ENCODE peak calls at places on chromosomes 16 and 17, in nine cellular contexts. Z is prostate gland, M is suprapubic skin, S is HepG2, B is mesendoderm, F is mucosa of descending colon, C is adipocyte, V is endodermal cell, A is ovary. O is an unnamed sample.

GRCh38 chr17:48882272-48882671 is 10.3 kb upstream of the ATP5MC1 start:
- DNase-seq in Z (no peak), A (no peak), F (no peak), B (no peak), M (no peak), V (no peak), S (no peak), C (no peak), O (no peak)

GRCh38 chr17:83176956-83177583 is 97.7 kb downstream of the METRNL start:
- DNase-seq in V (no peak), M (no peak), C (no peak), Z (no peak), B (no peak), S (no peak), F (no peak), A (no peak), O (peak; percentile 3)

GRCh38 chr17:49390548-49391324 is 23.9 kb downstream of the PHB1 start:
- DNase-seq in C (no peak), V (no peak), F (peak; percentile 63), Z (peak; percentile 28), M (no peak), B (no peak), S (peak; percentile 46), A (no peak), O (no peak)

GRCh38 chr17:8289103-8289397 is 580 bp downstream of the RANGRF start:
- DNase-seq in M (no peak), Z (no peak), B (no peak), S (no peak), A (no peak), V (no peak), F (peak; percentile 86), C (no peak), O (peak; percentile 80)

GRCh38 chr17:52532373-52532772 is 373.9 kb upstream of the CA10 start:
- DNase-seq in B (no peak), F (no peak), S (no peak), M (no peak), V (no peak), C (no peak), Z (no peak), A (no peak), O (no peak)

GRCh38 chr16:57825298-57826039 is 23.2 kb upstream of the KIFC3 start:
- DNase-seq in A (no peak), C (no peak), M (no peak), Z (no peak), V (no peak), B (no peak), F (no peak), S (no peak), O (no peak)

GRCh38 chr16:63787014-63787413 is 1334.8 kb downstream of the CDH11 start:
- DNase-seq in C (no peak), S (no peak), M (no peak), F (no peak), Z (no peak), A (no peak), B (peak; percentile 39), V (no peak), O (no peak)

GRCh38 chr16:79767597-79768280 is 167.2 kb upstream of the MAF start:
- DNase-seq in B (peak; percentile 29), Z (peak; percentile 47), C (peak; percentile 9), F (peak; percentile 59), A (peak; percentile 34), M (no peak), V (peak; percentile 60), S (peak; percentile 40), O (no peak)

GRCh38 chr17:5705081-5705875 is 121.0 kb upstream of the NLRP1 start:
- DNase-seq in M (no peak), Z (no peak), S (no peak), V (peak; percentile 94), A (no peak), F (no peak), B (peak; percentile 84), C (peak; percentile 9), O (no peak)

GRCh38 chr17:27668488-27668823 is 37.5 kb downstream of the LGALS9 start:
- DNase-seq in C (no peak), M (no peak), Z (no peak), V (no peak), A (no peak), B (no peak), F (no peak), S (no peak), O (no peak)

GRCh38 chr16:67397812-67398545 is 4.7 kb upstream of the TPPP3 start:
- DNase-seq in C (no peak), B (no peak), V (peak; percentile 48), M (peak; percentile 72), Z (no peak), A (no peak), F (no peak), S (no peak), O (no peak)

GRCh38 chr16:76784530-76784929 is 406.5 kb upstream of the MON1B start:
- DNase-seq in V (no peak), M (no peak), B (no peak), Z (no peak), F (no peak), A (no peak), S (no peak), C (no peak), O (no peak)

GRCh38 chr16:67656344-67657016 is 3.6 kb downstream of the ACD start:
- DNase-seq in S (no peak), A (no peak), M (no peak), B (no peak), V (no peak), Z (no peak), F (peak; percentile 21), C (no peak), O (no peak)

GRCh38 chr16:1372292-1372950 is 20.7 kb downstream of the GNPTG start:
- DNase-seq in A (no peak), C (no peak), S (no peak), B (no peak), V (no peak), F (no peak), Z (no peak), M (no peak), O (no peak)

GRCh38 chr17:50354776-50355175 is 8.8 kb downstream of the XYLT2 start:
- DNase-seq in V (peak; percentile 45), Z (no peak), S (no peak), M (peak; percentile 64), A (no peak), C (no peak), B (no peak), F (no peak), O (no peak)

GRCh38 chr17:55286681-55287589 is 22.2 kb downstream of the HLF start:
- DNase-seq in F (peak; percentile 71), A (no peak), M (no peak), C (no peak), B (no peak), S (peak; percentile 100), V (no peak), Z (no peak), O (no peak)

GRCh38 chr16:84462296-84463210 is 41.9 kb downstream of the MEAK7 start:
- DNase-seq in Z (no peak), S (no peak), F (peak; percentile 18), A (no peak), B (no peak), M (no peak), V (peak; percentile 21), C (no peak), O (no peak)

GRCh38 chr16:1448536-1449116 is 4.3 kb upstream of the CCDC154 start:
- DNase-seq in B (no peak), V (no peak), F (no peak), S (no peak), Z (no peak), A (no peak), M (no peak), C (no peak), O (no peak)

GRCh38 chr16:11534262-11534661 is 52.5 kb downstream of the LITAF start:
- DNase-seq in B (no peak), Z (no peak), M (no peak), S (no peak), C (peak; percentile 15), A (no peak), F (no peak), V (no peak), O (no peak)

GRCh38 chr17:64368277-64368676 is 22.4 kb downstream of the PECAM1 start:
- DNase-seq in C (no peak), F (no peak), V (no peak), B (no peak), S (no peak), A (no peak), Z (no peak), M (no peak), O (no peak)
- H3K4me1 ChIP-seq in C (no peaks in the 10 kb centered on the region), F (no peaks in the 10 kb centered on the region), V (no peaks in the 10 kb centered on the region), B (no peaks in the 10 kb centered on the region), S (peaks cover 18% of the 10 kb centered on the region), A (no peaks in the 10 kb centered on the region), Z (no peaks in the 10 kb centered on the region), M (no peaks in the 10 kb centered on the region), O (no peaks in the 10 kb centered on the region)

DNA sequence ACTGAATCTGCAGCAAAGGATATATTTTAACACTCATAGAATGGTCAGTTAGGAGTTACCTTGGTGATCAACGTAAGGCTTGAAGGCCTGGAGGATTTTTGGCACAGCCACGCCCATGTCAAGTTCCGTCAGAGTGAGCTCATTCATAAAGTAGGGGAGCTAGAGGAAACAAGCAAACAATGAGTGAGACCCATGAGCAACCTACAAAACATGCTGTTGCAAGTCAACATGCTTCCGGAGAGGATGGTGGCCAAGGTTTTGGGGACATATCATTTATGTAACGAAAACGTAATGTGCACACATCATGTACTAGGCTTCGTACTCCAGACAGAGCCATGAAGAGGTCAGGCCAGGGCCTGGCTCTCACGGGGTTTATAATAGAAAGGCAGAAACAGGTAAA is 41.1 kb upstream of the ERN1 start:
- DNase-seq in Z (no peak), A (no peak), B (peak; percentile 37), M (no peak), S (no peak), F (no peak), V (no peak), C (no peak), O (no peak)
- H3K4me1 ChIP-seq in Z (no peaks in the 10 kb centered on the region), A (peaks cover 6% of the 10 kb centered on the region), B (no peaks in the 10 kb centered on the region), M (peaks cover 3% of the 10 kb centered on the region), S (peaks cover 2% of the 10 kb centered on the region), F (no peaks in the 10 kb centered on the region), V (no peaks in the 10 kb centered on the region), C (peaks cover 29% of the 10 kb centered on the region), O (no peaks in the 10 kb centered on the region)

DNA sequence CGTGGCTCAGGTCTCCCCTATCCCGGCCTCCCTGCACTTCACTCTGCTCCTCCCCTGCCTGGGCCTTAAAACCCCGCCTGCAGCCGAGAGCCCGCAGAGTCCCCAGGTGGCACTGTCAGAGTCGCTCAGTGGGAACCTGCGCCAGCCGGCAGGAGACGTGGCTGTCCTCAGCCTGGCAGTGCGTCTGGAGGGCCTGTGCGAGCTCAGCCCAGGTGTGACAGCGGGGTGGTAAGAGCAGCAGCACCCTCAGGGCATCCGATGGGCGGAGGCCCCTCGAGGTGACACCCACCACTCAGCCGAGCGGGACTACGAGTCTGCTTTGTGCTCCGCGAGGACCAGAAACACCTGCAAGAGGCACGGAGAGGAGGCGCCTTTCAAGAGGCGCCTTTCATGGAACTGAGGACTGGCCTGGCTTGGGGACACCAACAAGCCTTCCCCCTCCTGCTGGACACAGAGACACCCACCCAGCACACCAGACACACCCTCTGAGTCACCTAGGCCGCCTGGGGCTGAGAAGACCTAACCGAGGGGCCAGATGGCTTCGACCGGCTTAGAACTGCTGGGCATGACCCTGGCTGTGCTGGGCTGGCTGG is at the start of gene CLDN9:
- DNase-seq in F (peak; percentile 76), S (no peak), M (no peak), B (peak; percentile 54), C (no peak), A (no peak), Z (no peak), V (peak; percentile 88), O (no peak)
- H3K4me1 ChIP-seq in F (peaks cover 5% of the 10 kb centered on the region), S (peaks cover 98% of the 10 kb centered on the region), M (peaks cover 20% of the 10 kb centered on the region), B (peaks cover 6% of the 10 kb centered on the region), C (peaks cover 7% of the 10 kb centered on the region), A (no peaks in the 10 kb centered on the region), Z (peaks cover 7% of the 10 kb centered on the region), V (peaks cover 18% of the 10 kb centered on the region), O (no peaks in the 10 kb centered on the region)

GRCh38 chr17:42584880-42585279 is 7.4 kb upstream of the PSMC3IP start:
- DNase-seq in B (no peak), A (no peak), F (no peak), S (no peak), Z (no peak), C (no peak), M (no peak), V (no peak), O (no peak)
- H3K4me1 ChIP-seq in B (no peaks in the 10 kb centered on the region), A (peaks cover 2% of the 10 kb centered on the region), F (peaks cover 2% of the 10 kb centered on the region), S (no peaks in the 10 kb centered on the region), Z (peaks cover 27% of the 10 kb centered on the region), C (peaks cover 35% of the 10 kb centered on the region), M (peaks cover 37% of the 10 kb centered on the region), V (no peaks in the 10 kb centered on the region), O (no peaks in the 10 kb centered on the region)